ENCODE peak calls at places on chromosomes 4 and X, in four cellular contexts. S is GM06990, W is bronchial epithelial cell, P is brain microvascular endothelial cell. J is an unnamed sample. For H3K27me3, the result is how much of the 10 kb centered on the place peaks cover.

GRCh38 chr4:117965608-117966007 is 68.7 kb upstream of the NDST3 start:
- DNase-seq in S (no peak), W (no peak), P (no peak), J (no peak)

GRCh38 chr4:123824524-123824923 is 427.9 kb downstream of the SPRY1 start:
- DNase-seq in S (no peak), W (no peak), P (no peak), J (no peak)

GRCh38 chrX:568341-568740 is 62.2 kb upstream of the SHOX start:
- DNase-seq in S (no peak), W (no peak), P (no peak), J (no peak)

GRCh38 chrX:139932077-139932900 is 564 bp downstream of the ATP11C start:
- DNase-seq in S (peak), W (no peak), P (no peak), J (no peak)

GRCh38 chrX:72316408-72317079 is 10.8 kb upstream of the CITED1 start:
- DNase-seq in S (no peak), W (no peak), P (no peak), J (no peak)

GRCh38 chr4:72320185-72320948 is 248.7 kb downstream of the ADAMTS3 start:
- DNase-seq in S (no peak), W (no peak), P (no peak), J (no peak)

GRCh38 chr4:143335979-143336827 is 473 bp upstream of the GAB1 start:
- DNase-seq in S (peak), W (peak), P (peak), J (peak)

GRCh38 chr4:105472871-105473339 is 957 bp downstream of the PPA2 start:
- DNase-seq in S (no peak), W (no peak), P (no peak), J (no peak)

GRCh38 chrX:154712781-154713391 is 38.0 kb downstream of the GAB3 start:
- DNase-seq in S (peak), W (peak), P (peak), J (no peak)

GRCh38 chr4:15868065-15868464 is 70.5 kb downstream of the FGFBP1 start:
- DNase-seq in S (no peak), W (peak), P (no peak), J (no peak)

GRCh38 chrX:153592966-153593688 is 5.8 kb downstream of the CCNQ start:
- DNase-seq in S (no peak), W (no peak), P (no peak), J (no peak)

GRCh38 chr4:112036881-112037280 is 108.4 kb upstream of the FAM241A start:
- DNase-seq in S (no peak), W (no peak), P (no peak), J (no peak)

GRCh38 chr4:98473046-98473445 is 185.4 kb downstream of the TSPAN5 start:
- DNase-seq in S (no peak), W (peak), P (no peak), J (no peak)

GRCh38 chr4:153785830-153786721 is 2.8 kb downstream of the SFRP2 start:
- DNase-seq in S (no peak), W (peak), P (no peak), J (no peak)

GRCh38 chr4:70802923-70803605 is 36.6 kb downstream of the GRSF1 start:
- DNase-seq in S (no peak), W (peak), P (peak), J (no peak)

GRCh38 chrX:130654409-130654970 is 248.5 kb downstream of the ENOX2 start:
- DNase-seq in S (no peak), W (no peak), P (no peak), J (no peak)

GRCh38 chr4:2698951-2699505 is 57.1 kb downstream of the TNIP2 start:
- DNase-seq in S (no peak), W (no peak), P (no peak), J (no peak)

GRCh38 chr4:2702770-2703169 is 53.4 kb downstream of the TNIP2 start:
- DNase-seq in S (no peak), W (no peak), P (no peak), J (no peak)

GRCh38 chr4:2699534-2699933 is 56.6 kb downstream of the TNIP2 start:
- DNase-seq in S (no peak), W (no peak), P (no peak), J (no peak)

GRCh38 chr4:2700031-2700430 is 56.1 kb downstream of the TNIP2 start:
- DNase-seq in S (no peak), W (no peak), P (no peak), J (no peak)

DNA sequence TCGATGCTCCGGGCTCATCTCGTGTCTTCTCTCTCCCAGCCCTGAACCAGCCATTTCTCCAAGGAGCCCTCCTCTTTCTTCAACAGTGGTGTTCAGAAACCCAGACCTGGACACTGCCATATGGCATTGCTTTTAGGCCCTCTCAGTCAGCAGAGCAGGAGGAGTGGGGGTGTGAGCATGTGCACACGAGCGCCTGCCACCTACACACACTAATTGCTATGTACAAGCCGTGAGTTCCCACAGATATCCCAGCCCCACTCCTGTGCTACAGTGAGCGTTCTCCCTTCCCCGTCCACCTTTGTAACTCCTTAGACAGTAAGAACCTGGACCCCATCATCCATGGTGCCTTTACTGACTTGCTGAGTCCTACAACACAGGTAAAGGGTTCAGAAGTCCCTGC is 53.8 kb downstream of the TNIP2 start:
- DNase-seq in S (no peak), W (no peak), P (no peak), J (no peak)
- H3K27me3 ChIP-seq in S (under half), W (under half), P (under half), J (under half)

GRCh38 chrX:120308558-120308957 is 2.7 kb downstream of the TMEM255A start:
- DNase-seq in S (no peak), W (no peak), P (no peak), J (no peak)
- H3K27me3 ChIP-seq in S (under half), W (under half), P (under half), J (under half)

GRCh38 chrX:78168065-78168464 is 28.6 kb upstream of the TAF9B start:
- DNase-seq in S (no peak), W (peak), P (no peak), J (no peak)

GRCh38 chrX:78165425-78165824 is 26.0 kb upstream of the TAF9B start:
- DNase-seq in S (no peak), W (no peak), P (no peak), J (no peak)
- H3K27me3 ChIP-seq in S (under half), W (under half), P (under half), J (under half)

GRCh38 chr4:1349359-1350168 is 2.6 kb downstream of the UVSSA start:
- DNase-seq in S (no peak), W (no peak), P (no peak), J (no peak)

GRCh38 chr4:1348014-1348513 is 1.1 kb downstream of the UVSSA start:
- DNase-seq in S (no peak), W (no peak), P (no peak), J (no peak)

GRCh38 chr4:1350169-1350520 is 3.1 kb downstream of the UVSSA start:
- DNase-seq in S (no peak), W (no peak), P (no peak), J (no peak)

GRCh38 chr4:1347410-1347864 is 429 bp downstream of the UVSSA start:
- DNase-seq in S (peak), W (peak), P (peak), J (no peak)

DNA sequence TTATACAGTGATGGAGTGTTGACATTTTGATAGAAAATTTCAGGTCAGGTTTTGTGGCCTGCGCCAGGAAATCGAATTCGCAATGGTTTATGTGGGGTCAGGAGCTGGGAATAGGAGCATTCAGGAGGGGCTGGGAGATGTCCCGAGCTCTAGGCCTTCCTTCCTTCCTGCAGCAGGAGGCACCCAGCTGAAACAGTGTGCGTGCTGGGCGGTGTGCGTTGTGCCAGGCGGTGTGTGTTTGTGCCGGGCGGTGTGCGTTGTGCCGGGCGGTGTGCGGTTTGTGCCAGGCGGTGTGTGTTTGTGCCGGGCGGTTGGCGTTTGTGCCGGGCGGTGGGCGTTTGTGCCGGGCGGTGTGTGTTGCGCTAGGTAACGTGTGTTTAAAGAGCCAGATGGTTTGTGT is 1.7 kb downstream of the UVSSA start:
- DNase-seq in S (no peak), W (no peak), P (no peak), J (no peak)
- H3K27me3 ChIP-seq in S (under half), W (under half), P (under half), J (under half)

GRCh38 chrX:25012433-25012735 is 3.4 kb downstream of the ARX start:
- DNase-seq in S (no peak), W (no peak), P (no peak), J (no peak)
- H3K27me3 ChIP-seq in S (under half), W (under half), P (under half), J (half or more)

DNA sequence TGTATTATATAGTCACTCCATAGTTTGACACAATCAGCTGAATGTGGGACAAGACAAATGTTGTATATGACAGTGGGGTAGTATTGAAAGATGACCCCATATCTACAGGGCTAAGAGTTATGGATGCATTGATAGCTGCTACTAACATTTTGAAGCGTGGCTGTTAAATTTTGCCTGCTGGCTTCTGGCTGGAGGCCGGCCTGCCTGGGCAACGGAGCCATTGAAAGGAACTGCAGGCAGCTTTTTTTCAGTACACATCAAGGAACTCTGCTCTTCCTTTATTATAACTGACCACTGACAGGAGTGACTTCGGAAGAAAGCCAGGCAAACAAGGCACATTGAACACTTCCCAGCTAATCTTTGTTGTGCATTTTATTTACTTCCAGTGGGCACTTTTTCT is 76.1 kb upstream of the TMEM33 start:
- DNase-seq in S (no peak), W (no peak), P (no peak), J (no peak)
- H3K27me3 ChIP-seq in S (under half), W (under half), P (under half), J (under half)

GRCh38 chr4:186096681-186097080 is 7.8 kb upstream of the FAM149A start:
- DNase-seq in S (no peak), W (no peak), P (no peak), J (no peak)
- H3K27me3 ChIP-seq in S (under half), W (under half), P (under half), J (under half)

J was measured in iPS DF 6.9.